ENCODE peak calls at places on chromosomes 6 and 20, in eight cellular contexts. Y is AG08395, S is AG10803, Z is Daoy, J is MCF 10A, B is cardiac muscle cell, I is renal cortical epithelial cell, P is pancreas. R is an unnamed sample.

GRCh38 chr20:5674176-5674660 is 76.0 kb upstream of the SHLD1 start:
- DNase-seq in Z (peak; percentile 12), S (no peak), I (peak; percentile 78), Y (no peak), P (no peak), B (no peak), J (peak; percentile 73), R (no peak)

GRCh38 chr20:10783660-10784336 is 110.0 kb upstream of the JAG1 start:
- DNase-seq in J (no peak), P (no peak), Y (no peak), B (no peak), S (no peak), Z (no peak), I (peak; percentile 63), R (no peak)

GRCh38 chr20:49186535-49187329 is 1.4 kb downstream of the STAU1 start:
- DNase-seq in Y (peak; percentile 45), Z (peak; percentile 30), J (peak; percentile 68), S (peak; percentile 48), P (peak; percentile 51), B (peak; percentile 68), I (peak; percentile 59), R (peak; percentile 48)

GRCh38 chr6:157713451-157714152 is 109.4 kb upstream of the SNX9 start:
- DNase-seq in Z (no peak), I (no peak), J (no peak), B (peak; percentile 46), S (no peak), Y (no peak), P (no peak), R (no peak)

GRCh38 chr20:49676581-49677291 is 36.9 kb downstream of the B4GALT5 start:
- DNase-seq in P (no peak), S (peak; percentile 42), J (peak; percentile 68), B (no peak), I (peak; percentile 85), Y (peak; percentile 52), Z (peak; percentile 50), R (no peak)

GRCh38 chr6:14550410-14550809 is 432.8 kb downstream of the CD83 start:
- DNase-seq in I (no peak), Z (no peak), Y (no peak), J (no peak), S (no peak), P (no peak), B (no peak), R (no peak)

GRCh38 chr6:89518352-89519055 is 85.6 kb downstream of the ANKRD6 start:
- DNase-seq in S (no peak), Y (no peak), B (no peak), I (no peak), P (no peak), Z (no peak), J (no peak), R (no peak)

GRCh38 chr6:31829633-31830492 is 2.3 kb downstream of the HSPA1B start:
- DNase-seq in P (no peak), I (peak; percentile 57), S (peak; percentile 51), J (peak; percentile 70), B (peak; percentile 41), Z (peak; percentile 36), Y (no peak), R (no peak)

GRCh38 chr6:3022765-3023662 is 23.3 kb downstream of the NQO2 start:
- DNase-seq in Y (no peak), P (no peak), B (no peak), I (no peak), Z (peak; percentile 60), J (no peak), S (peak; percentile 26), R (no peak)

GRCh38 chr6:84764332-84765049 is at the start of gene TBX18:
- DNase-seq in P (peak; percentile 42), S (peak; percentile 98), Y (peak; percentile 94), B (peak; percentile 94), Z (peak; percentile 99), J (no peak), I (peak; percentile 92), R (peak; percentile 97)

GRCh38 chr6:148455674-148456559 is 113.3 kb downstream of the SASH1 start:
- DNase-seq in J (no peak), P (no peak), I (no peak), Y (no peak), B (no peak), S (no peak), Z (no peak), R (peak; percentile 53)

GRCh38 chr6:104788400-104788799 is 71.3 kb downstream of the HACE1 start:
- DNase-seq in S (peak; percentile 33), P (no peak), I (no peak), Z (no peak), Y (no peak), B (no peak), J (no peak), R (no peak)

R was measured in ecto neural progenitor cell.